ENCODE peak calls at places on chromosomes 5 and 9, in six cellular contexts. E, G, C, B, L and Y are unnamed samples.

GRCh38 chr9:34256987-34257585 is 72.0 kb downstream of the KIF24 start:
- DNase-seq in G (no peak), C (no peak), L (no peak), B (no peak), E (no peak), Y (no peak)

GRCh38 chr5:131224387-131225191 is 39.3 kb upstream of the CDC42SE2 start:
- DNase-seq in L (no peak), G (no peak), C (peak), E (no peak), B (no peak), Y (no peak)

GRCh38 chr9:126933334-126933980 is 18.9 kb downstream of the RALGPS1 start:
- DNase-seq in B (peak), G (no peak), L (no peak), C (no peak), E (no peak), Y (no peak)

GRCh38 chr9:131660466-131661405 is 79.1 kb downstream of the RAPGEF1 start:
- DNase-seq in C (no peak), B (no peak), E (no peak), G (no peak), L (peak), Y (no peak)

GRCh38 chr9:37338218-37338617 is 84.3 kb upstream of the GRHPR start:
- DNase-seq in G (no peak), C (no peak), L (no peak), E (no peak), B (no peak), Y (no peak)

GRCh38 chr5:65535529-65535987 is 27.4 kb downstream of the CENPK start:
- DNase-seq in G (no peak), C (no peak), E (no peak), L (no peak), B (no peak), Y (no peak)

GRCh38 chr5:53558966-53559365 is 1.5 kb upstream of the NDUFS4 start:
- DNase-seq in E (no peak), G (no peak), B (no peak), C (no peak), L (no peak), Y (no peak)

GRCh38 chr5:68343421-68343826 is 127.9 kb downstream of the PIK3R1 start:
- DNase-seq in E (no peak), G (no peak), L (no peak), B (peak), C (peak), Y (no peak)

GRCh38 chr5:72846483-72846882 is 30.0 kb downstream of the TNPO1 start:
- DNase-seq in G (no peak), L (no peak), C (no peak), E (no peak), B (no peak), Y (no peak)

GRCh38 chr5:168307022-168307421 is 15.6 kb downstream of the WWC1 start:
- DNase-seq in G (no peak), B (no peak), E (no peak), L (no peak), C (no peak), Y (no peak)

GRCh38 chr9:36798350-36799065 is 225.8 kb downstream of the MELK start:
- DNase-seq in G (peak), E (no peak), B (peak), C (no peak), L (no peak), Y (peak)

GRCh38 chr5:22889714-22890113 is 36.6 kb upstream of the CDH12 start:
- DNase-seq in L (no peak), B (no peak), G (no peak), E (no peak), C (no peak), Y (no peak)

GRCh38 chr5:50666261-50667078 is at the start of gene PARP8:
- DNase-seq in E (no peak), B (no peak), G (peak), C (no peak), L (peak), Y (peak)

GRCh38 chr5:20113930-20114329 is 125.9 kb upstream of the CDH18 start:
- DNase-seq in L (no peak), C (no peak), G (no peak), B (no peak), E (no peak), Y (no peak)

GRCh38 chr5:107464403-107464802 is 206.3 kb downstream of the EFNA5 start:
- DNase-seq in B (no peak), E (no peak), L (no peak), C (no peak), G (no peak), Y (no peak)

GRCh38 chr5:151614565-151614964 is 23.4 kb upstream of the FAT2 start:
- DNase-seq in G (no peak), E (no peak), C (no peak), B (peak), L (no peak), Y (no peak)

GRCh38 chr9:30630459-30630858 is 1754.0 kb upstream of the ACO1 start:
- DNase-seq in C (no peak), B (no peak), G (no peak), L (no peak), E (no peak), Y (no peak)

GRCh38 chr9:84343111-84343521 is 2.6 kb upstream of the SLC28A3 start:
- DNase-seq in E (no peak), G (no peak), C (no peak), L (no peak), B (no peak), Y (no peak)

GRCh38 chr5:82387041-82387818 is 109.1 kb upstream of the RPS23 start:
- DNase-seq in L (no peak), E (peak), B (no peak), G (peak), C (no peak), Y (no peak)

GRCh38 chr5:108730617-108731340 is 16.9 kb upstream of the FER start:
- DNase-seq in L (no peak), B (no peak), C (no peak), E (no peak), G (no peak), Y (no peak)

GRCh38 chr5:123811771-123812170 is 299.8 kb downstream of the CSNK1G3 start:
- DNase-seq in B (no peak), E (no peak), L (no peak), G (no peak), C (no peak), Y (no peak)

GRCh38 chr5:126098330-126099017 is 324.7 kb upstream of the GRAMD2B start:
- DNase-seq in G (peak), B (no peak), L (no peak), E (no peak), C (no peak), Y (no peak)

GRCh38 chr9:76898786-76899185 is 7.1 kb downstream of the PRUNE2 start:
- DNase-seq in C (no peak), E (no peak), L (no peak), B (no peak), G (no peak), Y (no peak)

GRCh38 chr5:14244721-14245518 is 101.8 kb downstream of the TRIO start:
- DNase-seq in E (no peak), L (no peak), G (no peak), C (no peak), B (no peak), Y (no peak)

GRCh38 chr5:133866903-133867245 is 101.6 kb downstream of the C5orf15 start:
- DNase-seq in G (no peak), B (no peak), L (no peak), C (no peak), E (no peak), Y (no peak)

GRCh38 chr5:71586052-71586940 is 844 bp upstream of the MCCC2 start:
- DNase-seq in B (peak), L (no peak), C (peak), E (no peak), G (peak), Y (peak)

GRCh38 chr9:124661184-124661755 is 109.8 kb downstream of the NR6A1 start:
- DNase-seq in C (no peak), B (no peak), L (no peak), E (no peak), G (no peak), Y (no peak)

GRCh38 chr9:98146101-98146991 is 27.3 kb upstream of the TRIM14 start:
- DNase-seq in L (no peak), E (no peak), B (no peak), C (peak), G (peak), Y (peak)

GRCh38 chr5:151498395-151499155 is 51.2 kb downstream of the SLC36A1 start:
- DNase-seq in G (no peak), B (no peak), C (no peak), E (no peak), L (no peak), Y (no peak)

GRCh38 chr5:133882801-133883200 is 85.6 kb downstream of the C5orf15 start:
- DNase-seq in C (no peak), G (no peak), E (no peak), L (no peak), B (no peak), Y (no peak)

GRCh38 chr5:26009742-26010141 is 1028.6 kb downstream of the CDH9 start:
- DNase-seq in G (no peak), B (no peak), E (no peak), L (peak), C (no peak), Y (peak)

GRCh38 chr5:174624754-174625506 is 99.5 kb upstream of the MSX2 start:
- DNase-seq in B (no peak), L (no peak), C (no peak), G (no peak), E (no peak), Y (peak)

GRCh38 chr9:126128494-126129142 is 198.0 kb upstream of the MVB12B start:
- DNase-seq in G (peak), E (no peak), C (no peak), B (no peak), L (peak), Y (no peak)

GRCh38 chr5:43295202-43295601 is 18.0 kb downstream of the HMGCS1 start:
- DNase-seq in C (no peak), E (no peak), G (no peak), L (no peak), B (no peak), Y (no peak)

GRCh38 chr5:107985144-107985543 is 314.4 kb upstream of the EFNA5 start:
- DNase-seq in C (no peak), E (peak), B (no peak), L (no peak), G (no peak), Y (no peak)

GRCh38 chr5:110159202-110159601 is 469.5 kb downstream of the MAN2A1 start:
- DNase-seq in L (no peak), B (no peak), E (no peak), G (no peak), C (no peak), Y (no peak)

GRCh38 chr9:127199001-127199791 is 65.4 kb upstream of the GARNL3 start:
- DNase-seq in C (peak), L (peak), G (peak), E (peak), B (peak), Y (peak)

GRCh38 chr5:133991171-133991910 is 13.4 kb downstream of the VDAC1 start:
- DNase-seq in E (no peak), G (no peak), C (no peak), B (no peak), L (no peak), Y (no peak)

GRCh38 chr9:20205821-20206220 is 416.5 kb downstream of the MLLT3 start:
- DNase-seq in L (no peak), E (no peak), B (no peak), C (no peak), G (no peak), Y (no peak)
- TF ChIP-seq JUND in L (no peak), E (no peak), B (no peak), C (no peak), G (no peak), Y (no peak)

DNA sequence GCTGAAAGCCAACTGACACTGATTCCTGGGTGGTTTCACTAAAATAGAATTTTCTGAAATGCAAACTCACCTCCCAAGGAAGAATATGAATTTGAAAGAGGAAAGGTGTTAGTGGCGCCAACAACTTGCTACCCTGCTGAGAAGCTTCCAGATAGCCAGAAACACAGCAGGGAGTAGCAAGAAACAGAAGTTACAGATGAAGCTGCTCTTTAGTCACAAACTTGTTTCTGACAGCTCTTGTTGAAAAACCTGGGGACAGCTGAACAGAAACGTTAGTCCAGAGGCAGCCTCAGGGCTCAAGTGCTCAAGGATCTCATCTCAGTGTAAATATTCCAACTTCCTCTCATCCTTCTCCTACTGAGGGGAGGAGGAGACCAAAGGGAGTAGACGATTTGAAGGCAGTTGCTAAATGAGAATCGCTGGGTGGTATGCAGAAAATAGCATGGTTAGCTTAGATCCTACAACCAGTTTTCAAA is 184.1 kb downstream of the PDE4D start:
- DNase-seq in L (peak), B (no peak), C (no peak), G (no peak), E (no peak), Y (no peak)
- TF ChIP-seq JUND in L (no peak), B (no peak), C (no peak), G (no peak), E (no peak), Y (no peak)

GRCh38 chr9:128556276-128556675 is 3.9 kb downstream of the SPTAN1 start:
- DNase-seq in B (no peak), G (no peak), C (no peak), L (no peak), E (no peak), Y (no peak)

GRCh38 chr9:128554155-128554862 is 1.9 kb downstream of the SPTAN1 start:
- DNase-seq in C (peak), E (peak), G (peak), B (peak), L (peak), Y (peak)

GRCh38 chr9:128558431-128559310 is 6.3 kb downstream of the SPTAN1 start:
- DNase-seq in L (no peak), C (peak), E (peak), B (peak), G (peak), Y (no peak)

GRCh38 chr9:128555180-128555721 is 2.9 kb downstream of the SPTAN1 start:
- DNase-seq in E (peak), L (no peak), G (no peak), B (no peak), C (no peak), Y (peak)

DNA sequence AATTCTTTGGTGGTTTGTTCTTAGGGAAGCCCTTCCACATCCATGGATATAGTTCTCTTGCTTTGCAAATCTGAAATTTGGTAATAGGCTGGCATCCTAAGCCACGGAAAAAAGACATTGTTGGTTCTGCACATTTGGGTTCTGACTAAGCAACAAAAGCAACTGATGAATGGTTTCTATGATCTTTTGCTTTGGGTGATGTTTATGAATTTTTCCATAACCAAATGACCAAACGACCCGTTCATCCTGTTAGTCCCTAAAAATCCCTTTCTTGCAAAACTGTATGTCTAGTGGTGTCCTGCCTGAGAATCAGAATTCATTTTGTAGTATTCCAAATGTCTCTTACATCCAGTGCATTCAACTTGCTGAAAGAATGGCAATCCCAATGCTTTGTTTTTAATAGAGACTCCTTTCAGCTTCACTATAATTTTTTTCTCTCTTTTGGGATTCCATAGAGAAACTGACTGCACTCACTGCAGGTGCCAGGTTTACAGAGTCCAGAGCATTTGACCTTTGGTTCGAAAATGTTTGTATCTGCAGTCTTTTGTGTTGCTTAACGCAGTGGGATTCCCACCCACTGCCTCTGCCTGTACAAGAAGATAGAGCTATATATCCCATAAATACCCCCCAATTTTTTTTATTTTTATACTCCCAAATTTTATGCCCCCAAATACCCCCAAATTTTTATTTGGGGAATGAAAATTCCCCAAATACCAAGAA is 4.7 kb downstream of the SPTAN1 start:
- DNase-seq in E (no peak), C (no peak), B (no peak), G (no peak), L (no peak), Y (no peak)
- TF ChIP-seq JUND in E (no peak), C (no peak), B (no peak), G (no peak), L (no peak), Y (no peak)

GRCh38 chr5:180291234-180291940 is 496 bp downstream of the MAPK9 start:
- DNase-seq in G (no peak), E (no peak), B (peak), L (peak), C (no peak), Y (peak)
- TF ChIP-seq JUND in G (no peak), E (no peak), B (no peak), L (no peak), C (no peak), Y (no peak)

DNA sequence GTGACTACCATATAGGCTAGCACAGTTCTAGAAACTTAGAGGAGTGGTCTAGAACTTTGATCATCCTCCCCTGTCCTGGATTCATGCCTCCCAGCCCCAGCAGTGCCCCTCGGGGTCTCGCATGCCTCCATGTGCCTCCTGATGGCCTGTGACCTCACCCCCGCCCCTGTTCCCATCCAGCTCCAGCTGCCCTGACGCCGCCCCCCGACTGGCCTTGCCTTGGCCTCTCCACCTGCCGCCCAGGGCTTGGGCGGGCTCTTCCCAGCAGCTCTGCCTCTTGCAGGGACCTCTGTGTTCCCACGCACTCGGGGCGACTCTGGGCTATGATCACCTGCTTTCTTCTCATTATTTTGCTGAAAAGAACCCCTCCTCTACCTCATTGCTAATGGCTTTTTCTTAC is 115.4 kb upstream of the PHYKPL start:
- DNase-seq in C (no peak), B (no peak), G (no peak), E (no peak), L (no peak), Y (no peak)
- TF ChIP-seq JUND in C (no peak), B (no peak), G (no peak), E (no peak), L (no peak), Y (no peak)

GRCh38 chr5:10632110-10632903 is 68.4 kb downstream of the ANKRD33B start:
- DNase-seq in B (no peak), G (no peak), E (peak), C (peak), L (no peak), Y (no peak)
- TF ChIP-seq JUND in B (no peak), G (peak), E (peak), C (peak), L (peak), Y (no peak)